ENCODE peak calls at places on chromosomes 3 and 15, in nine cellular contexts. J, T, B, P, X, O, H, A and Z are unnamed samples.

GRCh38 chr3:48432411-48433371 is 2.8 kb upstream of the PLXNB1 start:
- DNase-seq in X (no peak), T (no peak), H (no peak), O (no peak), J (no peak), B (no peak), A (no peak), P (peak), Z (peak)

GRCh38 chr3:69297525-69297924 is 88.4 kb downstream of the FRMD4B start:
- DNase-seq in J (no peak), X (no peak), O (no peak), T (no peak), B (no peak), P (no peak), H (no peak), A (no peak), Z (no peak)

GRCh38 chr3:136984837-136985236 is 27.1 kb downstream of the IL20RB start:
- DNase-seq in P (no peak), X (no peak), H (no peak), O (no peak), A (no peak), B (no peak), T (no peak), J (no peak), Z (no peak)

GRCh38 chr15:29470794-29471193 is 201.2 kb upstream of the NSMCE3 start:
- DNase-seq in T (no peak), H (no peak), P (no peak), X (no peak), B (no peak), J (no peak), A (no peak), O (no peak), Z (no peak)

GRCh38 chr3:197692641-197693040 is 44.1 kb downstream of the RUBCN start:
- DNase-seq in P (no peak), B (no peak), J (no peak), H (no peak), O (no peak), A (no peak), T (peak), X (no peak), Z (no peak)

GRCh38 chr15:26831951-26832350 is 34.9 kb upstream of the GABRA5 start:
- DNase-seq in A (no peak), X (no peak), P (no peak), T (no peak), B (no peak), O (no peak), H (no peak), J (no peak), Z (no peak)

GRCh38 chr3:42428830-42429229 is 18.4 kb upstream of the LYZL4 start:
- DNase-seq in T (no peak), A (no peak), X (no peak), B (no peak), J (no peak), H (no peak), O (no peak), P (no peak), Z (no peak)

GRCh38 chr15:49179433-49180190 is 9.6 kb downstream of the GALK2 start:
- DNase-seq in P (no peak), A (no peak), J (no peak), B (no peak), T (no peak), X (no peak), H (no peak), O (no peak), Z (no peak)

GRCh38 chr15:59313703-59314332 is 58.9 kb downstream of the MYO1E start:
- DNase-seq in X (no peak), O (no peak), H (no peak), T (no peak), J (no peak), A (peak), B (no peak), P (peak), Z (no peak)

GRCh38 chr3:39718674-39719595 is 90.5 kb upstream of the MYRIP start:
- DNase-seq in A (no peak), T (peak), J (no peak), X (no peak), B (peak), H (no peak), O (no peak), P (no peak), Z (no peak)

GRCh38 chr15:85477730-85478129 is 97.3 kb downstream of the AKAP13 start:
- DNase-seq in P (no peak), X (no peak), O (no peak), B (no peak), T (no peak), H (no peak), A (no peak), J (no peak), Z (no peak)

GRCh38 chr3:189446959-189447560 is 184.1 kb upstream of the TP63 start:
- DNase-seq in P (no peak), X (no peak), A (no peak), H (no peak), T (no peak), B (no peak), O (no peak), J (no peak), Z (no peak)

GRCh38 chr3:66098436-66098835 is 59.7 kb upstream of the MAGI1 start:
- DNase-seq in A (no peak), T (no peak), H (no peak), O (no peak), P (no peak), X (no peak), B (no peak), J (no peak), Z (no peak)

GRCh38 chr3:11185564-11186317 is 31.4 kb downstream of the HRH1 start:
- DNase-seq in H (no peak), B (no peak), P (peak), A (peak), T (peak), J (no peak), X (no peak), O (no peak), Z (no peak)

GRCh38 chr3:87287025-87287424 is 10.6 kb upstream of the POU1F1 start:
- DNase-seq in H (no peak), O (no peak), T (no peak), J (no peak), B (no peak), P (no peak), A (no peak), X (no peak), Z (no peak)

GRCh38 chr15:40320931-40321371 is 2.5 kb upstream of the INAFM2 start:
- DNase-seq in P (peak), O (peak), J (peak), A (peak), H (peak), T (no peak), X (peak), B (peak), Z (peak)

GRCh38 chr3:100044369-100044768 is 69.9 kb downstream of the FILIP1L start:
- DNase-seq in H (no peak), B (no peak), X (peak), A (no peak), P (no peak), O (no peak), T (no peak), J (peak), Z (no peak)

GRCh38 chr3:36494461-36495109 is 114.3 kb downstream of the STAC start:
- DNase-seq in B (no peak), T (no peak), P (peak), H (no peak), J (peak), A (no peak), O (no peak), X (no peak), Z (no peak)

GRCh38 chr3:15941958-15942357 is 144.2 kb upstream of the ANKRD28 start:
- DNase-seq in J (no peak), X (no peak), B (no peak), P (no peak), O (no peak), A (no peak), H (no peak), T (no peak), Z (no peak)

GRCh38 chr3:23068016-23068728 is 135.0 kb upstream of the UBE2E2 start:
- DNase-seq in A (no peak), P (no peak), X (peak), B (no peak), T (no peak), J (no peak), O (no peak), H (no peak), Z (no peak)

GRCh38 chr3:38552364-38552763 is 56.2 kb downstream of the EXOG start:
- DNase-seq in A (no peak), O (no peak), P (no peak), J (no peak), H (no peak), T (no peak), B (no peak), X (no peak), Z (no peak)

GRCh38 chr15:75030023-75030413 is 6.6 kb downstream of the PPCDC start:
- DNase-seq in P (peak), X (no peak), H (no peak), A (no peak), T (no peak), J (peak), O (no peak), B (no peak), Z (no peak)

GRCh38 chr3:147572970-147573340 is 163.8 kb downstream of the ZIC1 start:
- DNase-seq in T (no peak), X (no peak), B (no peak), J (no peak), A (no peak), O (no peak), P (no peak), H (no peak), Z (no peak)

GRCh38 chr3:31277582-31277981 is 255.1 kb upstream of the STT3B start:
- DNase-seq in H (no peak), X (no peak), O (no peak), A (no peak), T (no peak), J (no peak), B (no peak), P (no peak), Z (no peak)

GRCh38 chr15:101024709-101025108 is 105.6 kb downstream of the LRRK1 start:
- DNase-seq in A (no peak), X (no peak), T (no peak), J (no peak), B (no peak), O (no peak), P (peak), H (no peak), Z (no peak)

GRCh38 chr3:9809239-9809614 is 835 bp upstream of the TTLL3 start:
- DNase-seq in A (no peak), J (no peak), B (peak), H (no peak), T (no peak), O (no peak), P (no peak), X (no peak), Z (no peak)